ENCODE peak calls at places on chromosomes 16 and 17, in eight cellular contexts. H is progenitor cell of endocrine pancreas; S is stimulated activated CD4-positive, alpha-beta T cell treated with anti-CD3 and anti-CD28 coated beads, Interleukin-2, amount 100 ng/mL, for 24 hours; A is A549; G is activated naive CD4-positive, alpha-beta T cell; N is HEK293T; Q is anterior cingulate cortex; V is posterior vena cava. K is an unnamed sample.

GRCh38 chr17:6061290-6061689 is 8.9 kb upstream of the WSCD1 start:
- DNase-seq in H (no peak), Q (no peak), N (no peak), V (no peak), S (no peak), A (peak), G (no peak), K (peak)

GRCh38 chr17:72719582-72720493 is 372.6 kb downstream of the SLC39A11 start:
- DNase-seq in V (peak), G (peak), H (no peak), N (no peak), S (peak), Q (no peak), A (no peak), K (no peak)

GRCh38 chr17:82655038-82655479 is 6.8 kb upstream of the WDR45B start:
- DNase-seq in H (no peak), A (peak), G (no peak), N (no peak), S (no peak), Q (no peak), V (no peak), K (no peak)

GRCh38 chr17:3025421-3026124 is 37.8 kb downstream of the OR1D5 start:
- DNase-seq in H (no peak), N (no peak), V (peak), A (no peak), G (no peak), S (no peak), Q (no peak), K (no peak)

GRCh38 chr16:30490210-30490609 is 17.7 kb downstream of the ITGAL start:
- DNase-seq in V (no peak), H (no peak), S (no peak), G (no peak), Q (no peak), A (no peak), N (peak), K (peak)

GRCh38 chr16:85851034-85851780 is 47.8 kb upstream of the IRF8 start:
- DNase-seq in H (no peak), N (no peak), Q (no peak), V (peak), G (no peak), S (no peak), A (no peak), K (peak)

GRCh38 chr17:33990943-33991706 is 264.0 kb upstream of the CCL2 start:
- DNase-seq in Q (no peak), N (no peak), S (no peak), G (no peak), H (no peak), V (no peak), A (no peak), K (no peak)

GRCh38 chr16:23348579-23349469 is 46.7 kb downstream of the SCNN1B start:
- DNase-seq in S (no peak), N (peak), G (no peak), V (peak), Q (no peak), A (peak), H (no peak), K (no peak)

GRCh38 chr17:27824745-27825144 is 24.4 kb upstream of the NOS2 start:
- DNase-seq in A (no peak), Q (no peak), N (no peak), H (no peak), S (no peak), V (no peak), G (no peak), K (no peak)

GRCh38 chr17:49521521-49522185 is 26.6 kb downstream of the NGFR start:
- DNase-seq in G (no peak), V (no peak), H (no peak), A (no peak), Q (no peak), S (no peak), N (no peak), K (no peak)

GRCh38 chr16:4862639-4863038 is 15.4 kb downstream of the UBN1 start:
- DNase-seq in S (no peak), A (no peak), G (no peak), H (no peak), N (no peak), V (no peak), Q (no peak), K (peak)

GRCh38 chr17:69059458-69060205 is 1.1 kb downstream of the ABCA9 start:
- DNase-seq in A (no peak), H (no peak), Q (no peak), S (no peak), G (no peak), V (no peak), N (no peak), K (no peak)

GRCh38 chr17:12230411-12230810 is 209.7 kb downstream of the MAP2K4 start:
- DNase-seq in N (no peak), V (no peak), Q (no peak), S (no peak), H (no peak), A (no peak), G (no peak), K (no peak)

K was measured in RWPE1.